ENCODE peak calls at places on chromosome 4, in six cellular contexts. H, J, V, L, D and B are unnamed samples.

GRCh38 chr4:88497859-88498409 is 25.6 kb downstream of the PYURF start:
- DNase-seq in H (no peak), J (no peak), V (no peak), L (no peak), D (no peak), B (no peak)

GRCh38 chr4:104210420-104210819 is 284.3 kb downstream of the CXXC4 start:
- DNase-seq in H (no peak), J (no peak), V (no peak), L (no peak), D (no peak), B (no peak)

GRCh38 chr4:42344749-42345148 is 52.5 kb upstream of the SHISA3 start:
- DNase-seq in H (no peak), J (no peak), V (no peak), L (no peak), D (no peak), B (no peak)

GRCh38 chr4:169351860-169352259 is 81.1 kb upstream of the SH3RF1 start:
- DNase-seq in H (no peak), J (no peak), V (no peak), L (no peak), D (no peak), B (no peak)

GRCh38 chr4:185657699-185658098 is 122.4 kb upstream of the PDLIM3 start:
- DNase-seq in H (peak), J (no peak), V (no peak), L (no peak), D (no peak), B (no peak)

GRCh38 chr4:185567828-185568442 is 32.6 kb upstream of the PDLIM3 start:
- DNase-seq in H (no peak), J (no peak), V (no peak), L (peak), D (no peak), B (no peak)

GRCh38 chr4:24236532-24236931 is 346.7 kb upstream of the PPARGC1A start:
- DNase-seq in H (no peak), J (no peak), V (no peak), L (no peak), D (no peak), B (no peak)

GRCh38 chr4:56618734-56619133 is 62.4 kb downstream of the HOPX start:
- DNase-seq in H (peak), J (no peak), V (no peak), L (no peak), D (no peak), B (no peak)

GRCh38 chr4:96593422-96593821 is 753.5 kb downstream of the PDHA2 start:
- DNase-seq in H (no peak), J (no peak), V (no peak), L (peak), D (no peak), B (no peak)

GRCh38 chr4:166165829-166166420 is 292.9 kb downstream of the TLL1 start:
- DNase-seq in H (peak), J (peak), V (peak), L (peak), D (peak), B (no peak)

GRCh38 chr4:171519457-171519856 is 293.7 kb upstream of the GALNTL6 start:
- DNase-seq in H (no peak), J (no peak), V (no peak), L (no peak), D (no peak), B (no peak)

GRCh38 chr4:57943672-57944071 is 833.5 kb upstream of the IGFBP7 start:
- DNase-seq in H (no peak), J (no peak), V (no peak), L (no peak), D (no peak), B (no peak)

GRCh38 chr4:38106301-38106700 is 146.1 kb downstream of the PTTG2 start:
- DNase-seq in H (no peak), J (no peak), V (no peak), L (no peak), D (no peak), B (no peak)

GRCh38 chr4:66574145-66574978 is 904.1 kb upstream of the EPHA5 start:
- DNase-seq in H (no peak), J (no peak), V (no peak), L (no peak), D (no peak), B (no peak)

GRCh38 chr4:159142254-159142653 is 39.4 kb downstream of the RAPGEF2 start:
- DNase-seq in H (no peak), J (no peak), V (no peak), L (no peak), D (no peak), B (no peak)

GRCh38 chr4:107989537-107990386 is at the start of gene HADH:
- DNase-seq in H (peak), J (peak), V (peak), L (peak), D (peak), B (peak)

GRCh38 chr4:71198958-71199357 is 139.9 kb upstream of the SLC4A4 start:
- DNase-seq in H (no peak), J (no peak), V (no peak), L (no peak), D (peak), B (no peak)

GRCh38 chr4:143202824-143203223 is 18.1 kb downstream of the USP38 start:
- DNase-seq in H (no peak), J (no peak), V (no peak), L (no peak), D (no peak), B (no peak)

GRCh38 chr4:25172964-25173917 is 13.0 kb upstream of the SEPSECS start:
- DNase-seq in H (no peak), J (no peak), V (no peak), L (no peak), D (peak), B (no peak)

GRCh38 chr4:39792529-39792928 is 94.6 kb downstream of the UBE2K start:
- DNase-seq in H (no peak), J (no peak), V (no peak), L (no peak), D (peak), B (no peak)

GRCh38 chr4:41026971-41027370 is 187.4 kb downstream of the APBB2 start:
- DNase-seq in H (no peak), J (no peak), V (no peak), L (no peak), D (no peak), B (no peak)

GRCh38 chr4:36392049-36392448 is 110.6 kb downstream of the DTHD1 start:
- DNase-seq in H (no peak), J (no peak), V (no peak), L (no peak), D (no peak), B (no peak)

GRCh38 chr4:183183906-183184535 is 85.0 kb downstream of the WWC2 start:
- DNase-seq in H (no peak), J (no peak), V (no peak), L (no peak), D (no peak), B (no peak)

GRCh38 chr4:186942745-186943606 is 219.3 kb upstream of the FAT1 start:
- DNase-seq in H (peak), J (no peak), V (no peak), L (no peak), D (no peak), B (no peak)

DNA sequence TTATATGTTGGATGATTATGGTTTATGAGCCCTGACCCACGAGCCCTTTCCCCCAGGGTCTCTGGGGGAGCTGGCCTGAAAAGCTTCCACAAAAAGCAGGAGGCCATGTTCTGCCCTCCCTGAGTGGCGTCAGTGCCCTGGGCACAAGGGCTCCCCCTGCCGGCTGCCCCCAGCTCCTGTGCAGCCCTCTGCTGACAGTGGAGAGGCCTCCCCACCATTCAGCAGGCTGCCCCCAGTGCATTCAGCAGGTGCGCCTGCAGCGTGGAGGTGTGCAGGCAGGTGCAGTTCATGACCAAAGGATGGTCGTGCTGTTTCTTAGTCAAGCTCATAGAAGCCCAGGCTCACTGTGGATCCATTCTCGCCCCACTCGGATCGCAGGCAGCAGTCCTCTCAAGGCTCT is 12.5 kb upstream of the S100P start:
- DNase-seq in H (no peak), J (no peak), V (no peak), L (no peak), D (peak), B (no peak)
- TF ChIP-seq POLR2AphosphoS5 in H (no peak), J (no peak), V (no peak), L (no peak), D (no peak), B (no peak)

GRCh38 chr4:150569384-150569987 is 12.5 kb upstream of the MAB21L2 start:
- DNase-seq in H (no peak), J (no peak), V (no peak), L (no peak), D (peak), B (no peak)
- TF ChIP-seq TAF1 in H (no peak), J (no peak), V (no peak), L (no peak), D (no peak), B (no peak)

DNA sequence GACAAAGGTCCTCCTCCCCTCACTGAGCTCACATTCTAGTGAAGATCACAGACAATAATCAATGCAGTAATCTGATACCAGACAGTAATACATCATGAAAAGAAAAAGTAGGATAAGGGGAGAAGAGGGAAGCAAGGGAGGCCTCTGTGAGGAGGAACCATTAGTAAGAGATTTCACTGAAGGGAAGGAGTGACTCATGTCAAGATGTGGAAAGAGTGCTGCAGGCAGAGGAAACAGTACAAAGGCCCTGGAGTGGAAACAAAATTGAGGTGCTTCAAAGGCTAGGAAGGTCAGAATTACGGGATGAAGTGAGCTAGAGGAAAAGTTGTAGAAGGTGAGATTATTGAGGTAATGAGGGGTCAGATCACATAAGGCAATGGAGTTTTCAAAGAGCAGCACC is 38.1 kb downstream of the LAMTOR3 start:
- DNase-seq in H (no peak), J (no peak), V (no peak), L (no peak), D (peak), B (no peak)
- TF ChIP-seq POLR2AphosphoS5 in H (no peak), J (no peak), V (no peak), L (no peak), D (no peak), B (no peak)

GRCh38 chr4:2803624-2804448 is 11.0 kb downstream of the SH3BP2 start:
- DNase-seq in H (no peak), J (no peak), V (no peak), L (no peak), D (peak), B (no peak)
- TF ChIP-seq TAF1 in H (no peak), J (no peak), V (no peak), L (no peak), D (no peak), B (no peak)